ENCODE peak calls at places on chromosomes 16 and 17, in five cellular contexts. K is A549, S is psoas muscle, P is body of pancreas, X is uterus. Q is an unnamed sample.

GRCh38 chr16:79272141-79272577 is 328.4 kb downstream of the MAF start:
- DNase-seq in S (no peak), P (no peak), K (no peak), X (no peak), Q (no peak)

GRCh38 chr17:76868176-76868668 is at the start of gene MGAT5B:
- DNase-seq in X (peak), K (peak), S (peak), P (peak), Q (peak)

GRCh38 chr17:8630227-8630801 is at the start of gene MYH10:
- DNase-seq in S (no peak), K (no peak), X (peak), P (no peak), Q (no peak)

GRCh38 chr16:14365200-14365851 is 264.7 kb downstream of the PARN start:
- DNase-seq in X (no peak), P (no peak), K (no peak), S (no peak), Q (no peak)

GRCh38 chr17:20066253-20066652 is 57.1 kb downstream of the SPECC1 start:
- DNase-seq in K (peak), S (peak), P (peak), X (peak), Q (peak)

GRCh38 chr16:13999071-13999894 is 71.8 kb upstream of the MRTFB start:
- DNase-seq in X (no peak), K (no peak), P (no peak), S (no peak), Q (no peak)

GRCh38 chr17:68865584-68865983 is 89.6 kb downstream of the ABCA8 start:
- DNase-seq in K (no peak), S (no peak), P (no peak), X (no peak), Q (no peak)

GRCh38 chr17:72590382-72590781 is 469.6 kb downstream of the SOX9 start:
- DNase-seq in K (peak), X (no peak), S (no peak), P (no peak), Q (no peak)

GRCh38 chr17:55576237-55576998 is 65.2 kb upstream of the SMIM36 start:
- DNase-seq in X (peak), K (peak), P (no peak), S (peak), Q (peak)

GRCh38 chr17:74873036-74873873 is 461 bp upstream of the FDXR start:
- DNase-seq in S (peak), X (peak), K (peak), P (peak), Q (peak)

GRCh38 chr17:32876414-32877163 is at the start of gene MYO1D:
- DNase-seq in S (peak), K (peak), X (peak), P (peak), Q (no peak)

GRCh38 chr17:31392002-31392855 is 754 bp downstream of the RAB11FIP4 start:
- DNase-seq in X (no peak), S (no peak), K (no peak), P (peak), Q (no peak)

GRCh38 chr16:57498031-57498430 is 11.7 kb upstream of the DOK4 start:
- DNase-seq in S (no peak), K (no peak), X (no peak), P (no peak), Q (no peak)

GRCh38 chr17:28897769-28898259 is 281 bp upstream of the FLOT2 start:
- DNase-seq in K (no peak), P (no peak), X (no peak), S (no peak), Q (no peak)

GRCh38 chr17:4442582-4442981 is 8.8 kb downstream of the SPNS3 start:
- DNase-seq in K (no peak), S (no peak), P (no peak), X (no peak), Q (no peak)

GRCh38 chr17:82947051-82947991 is 107.5 kb upstream of the ZNF750 start:
- DNase-seq in P (peak), X (peak), S (peak), K (no peak), Q (no peak)

GRCh38 chr16:26413780-26414179 is 652.9 kb upstream of the C16orf82 start:
- DNase-seq in K (no peak), P (no peak), S (no peak), X (no peak), Q (no peak)

GRCh38 chr17:50151937-50152547 is 1.6 kb upstream of the PPP1R9B start:
- DNase-seq in P (peak), X (peak), S (peak), K (peak), Q (no peak)

GRCh38 chr17:68491381-68491849 is 20.8 kb upstream of the PRKAR1A start:
- DNase-seq in K (no peak), S (no peak), P (peak), X (no peak), Q (no peak)

GRCh38 chr17:43998552-43998951 is 5.9 kb upstream of the NAGS start:
- DNase-seq in X (no peak), P (no peak), K (no peak), S (no peak), Q (no peak)

GRCh38 chr17:38674013-38674748 is 576 bp downstream of the EPOP start:
- DNase-seq in P (peak), S (peak), K (peak), X (no peak), Q (no peak)

GRCh38 chr16:1108299-1109252 is 12.5 kb upstream of the C1QTNF8 start:
- DNase-seq in K (no peak), P (peak), S (peak), X (peak), Q (no peak)

GRCh38 chr16:51767564-51767963 is 616.5 kb upstream of the SALL1 start:
- DNase-seq in X (peak), K (no peak), S (no peak), P (no peak), Q (no peak)

GRCh38 chr17:19996502-19996901 is 12.7 kb upstream of the SPECC1 start:
- DNase-seq in S (no peak), P (no peak), K (no peak), X (no peak), Q (no peak)

GRCh38 chr17:77096570-77097214 is 44.1 kb upstream of the SEC14L1 start:
- DNase-seq in P (peak), X (peak), K (peak), S (no peak), Q (no peak)

GRCh38 chr16:1645914-1646525 is 32.1 kb upstream of the JPT2 start:
- DNase-seq in S (no peak), X (no peak), K (peak), P (no peak), Q (no peak)

GRCh38 chr17:65173284-65173793 is 36.2 kb downstream of the RGS9 start:
- DNase-seq in S (no peak), X (no peak), K (peak), P (peak), Q (no peak)

GRCh38 chr17:41325611-41326010 is 10.1 kb upstream of the KRTAP17-1 start:
- DNase-seq in K (no peak), S (no peak), X (no peak), P (no peak), Q (no peak)

DNA sequence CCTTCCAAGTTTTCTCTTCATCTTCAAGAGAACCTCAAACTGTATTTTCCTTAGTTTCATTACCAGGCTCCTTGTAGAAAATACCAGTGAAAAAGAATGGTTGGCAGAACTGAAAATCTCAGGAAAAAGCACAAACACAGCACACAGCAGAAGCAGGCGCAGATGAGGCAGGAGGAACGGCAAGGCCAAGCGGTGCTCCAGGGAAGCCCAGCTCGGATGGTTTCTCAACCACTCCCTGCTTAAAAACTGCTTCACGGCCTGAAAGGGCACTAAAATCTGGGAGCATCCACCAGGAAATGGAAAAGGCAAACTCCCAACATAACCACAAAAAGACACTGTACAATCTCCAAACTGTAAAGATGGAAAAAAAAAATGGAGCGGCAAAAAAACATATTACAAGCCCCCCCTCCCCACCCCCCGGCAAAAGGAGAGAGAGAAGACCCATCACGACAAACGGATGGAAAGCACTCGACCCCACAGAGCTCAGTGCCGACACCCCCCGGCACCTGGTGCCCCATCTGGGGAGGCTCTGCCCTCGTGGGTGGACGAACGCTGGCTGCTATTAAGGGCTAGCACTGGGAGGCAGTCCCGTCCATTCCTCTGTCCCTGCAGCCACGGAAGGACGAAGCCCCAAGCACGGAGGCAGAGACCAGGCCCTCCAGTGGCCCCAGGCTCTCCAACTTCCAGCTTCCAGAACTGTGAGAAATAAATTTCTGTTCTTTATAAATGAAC is 127.5 kb downstream of the ZNF778 start:
- DNase-seq in S (no peak), X (no peak), P (peak), K (no peak), Q (no peak)
- H3K27ac ChIP-seq in S (peak), X (no peak), P (peak), K (peak), Q (peak)

DNA sequence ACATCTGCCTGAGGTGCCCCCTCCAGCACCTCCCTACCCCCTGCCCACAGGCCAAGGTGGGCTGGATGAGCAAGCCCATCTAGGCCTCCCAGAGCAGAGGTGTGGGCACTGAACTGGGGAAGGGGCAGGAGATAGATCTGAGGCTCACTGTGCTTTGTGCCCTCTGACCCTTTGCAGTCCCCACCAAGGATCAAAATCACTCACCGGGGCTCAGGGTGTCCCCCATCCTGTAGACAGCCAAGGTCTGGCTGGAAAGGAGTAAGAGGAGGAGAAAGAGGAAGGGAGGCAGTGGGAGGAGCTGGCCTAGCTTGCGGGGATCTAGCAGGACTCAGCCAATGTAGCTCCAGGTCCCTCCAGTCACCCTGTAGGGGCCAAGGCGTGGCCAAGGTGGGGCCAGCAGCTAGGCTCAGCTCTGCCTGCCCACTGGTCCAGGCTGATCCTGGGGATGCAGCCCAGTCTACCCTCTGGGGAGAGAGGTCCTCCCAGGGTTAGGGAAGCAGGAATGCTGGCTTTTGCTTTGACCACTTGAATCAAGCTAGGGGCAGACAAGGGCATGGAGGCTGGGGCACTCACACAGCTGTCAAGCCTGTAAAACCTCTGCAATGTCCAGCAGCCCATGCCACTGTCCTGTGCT is 1.8 kb downstream of the SLC12A4 start:
- DNase-seq in K (no peak), P (no peak), S (no peak), X (no peak), Q (no peak)
- H3K4me3 ChIP-seq in K (peak), P (no peak), S (peak), X (peak), Q (peak)

DNA sequence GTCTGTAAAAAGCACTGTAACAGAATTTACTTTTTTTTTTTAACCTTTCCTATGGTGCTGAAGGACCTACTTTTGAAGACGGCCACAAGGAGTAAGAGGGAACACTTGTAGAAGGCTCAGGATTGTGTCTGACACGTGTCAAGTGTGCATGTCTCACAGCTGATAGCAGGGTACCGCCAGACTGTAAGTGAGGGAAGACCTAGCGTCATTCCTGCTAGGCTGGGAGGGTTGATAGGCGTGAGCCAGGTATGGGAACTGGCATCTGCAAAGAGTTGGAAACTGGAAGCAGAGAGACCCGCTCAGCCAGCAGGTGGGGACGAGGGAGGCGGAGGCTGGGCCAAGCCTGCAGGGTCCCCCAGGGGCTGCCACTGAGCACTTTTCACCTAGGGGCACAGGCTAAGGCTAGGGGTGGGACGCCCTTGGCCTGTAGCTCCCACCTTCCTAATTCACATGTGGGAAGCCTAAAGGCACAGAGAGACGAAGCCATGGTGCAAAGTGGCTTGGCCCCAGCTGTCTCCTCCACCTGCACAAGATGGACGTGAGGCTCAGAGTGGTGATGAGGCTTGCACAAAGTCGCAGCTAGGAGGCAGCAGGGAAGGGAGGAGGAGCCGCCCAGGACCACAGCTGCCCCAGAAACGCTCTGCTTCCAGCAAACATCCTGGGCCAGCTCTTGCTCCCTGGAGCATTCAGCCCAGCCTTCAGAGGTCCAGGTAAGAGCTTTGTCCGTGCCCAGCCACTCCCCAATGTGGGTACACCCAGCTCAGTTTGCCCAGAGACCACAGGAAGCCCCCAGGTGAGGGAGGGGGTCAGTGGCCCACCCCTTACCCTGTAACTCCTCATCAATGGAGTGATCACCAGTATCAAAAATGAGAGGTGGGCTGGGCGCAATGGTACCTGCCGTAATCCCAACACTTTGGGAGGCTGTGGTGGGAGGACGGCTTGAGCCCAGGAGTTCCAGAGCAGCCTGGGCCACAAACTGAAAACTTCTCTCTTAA is 18.9 kb downstream of the VASN start:
- DNase-seq in X (no peak), K (no peak), P (no peak), S (no peak), Q (no peak)
- TF ChIP-seq CTCF in X (no peak), K (no peak), P (no peak), S (no peak), Q (peak)

GRCh38 chr16:82892327-82892726 is 265.6 kb downstream of the CDH13 start:
- DNase-seq in S (no peak), K (no peak), X (no peak), P (no peak), Q (no peak)

GRCh38 chr16:82891918-82892317 is 265.1 kb downstream of the CDH13 start:
- DNase-seq in S (no peak), X (no peak), K (no peak), P (no peak), Q (no peak)

GRCh38 chr16:82895843-82896242 is 269.1 kb downstream of the CDH13 start:
- DNase-seq in X (no peak), P (no peak), K (no peak), S (no peak), Q (no peak)

GRCh38 chr16:82888616-82889015 is 261.8 kb downstream of the CDH13 start:
- DNase-seq in S (no peak), K (no peak), P (no peak), X (no peak), Q (peak)

GRCh38 chr16:82891424-82891823 is 264.7 kb downstream of the CDH13 start:
- DNase-seq in X (no peak), K (no peak), P (no peak), S (no peak), Q (no peak)
- H3K27ac ChIP-seq in X (no peak), K (no peak), P (no peak), S (peak), Q (no peak)

GRCh38 chr16:3576211-3576610 is 992 bp downstream of the NLRC3 start:
- DNase-seq in X (no peak), S (no peak), K (no peak), P (no peak), Q (no peak)
- H3K4me3 ChIP-seq in X (no peak), S (no peak), K (no peak), P (no peak), Q (no peak)

GRCh38 chr16:3520861-3521260 is 20.1 kb downstream of the CLUAP1 start:
- DNase-seq in P (peak), K (no peak), S (no peak), X (peak), Q (no peak)
- TF ChIP-seq CTCF in P (peak), K (no peak), S (no peak), X (no peak), Q (no peak)